ENCODE peak calls at places on chromosomes 3 and 15, in seven cellular contexts. W is AG09309; C is GM13976; B is mesenteric fat pad; S is activated naive CD4-positive, alpha-beta T cell; A is stimulated activated naive CD8-positive, alpha-beta T cell treated with anti-CD3 and anti-CD28 coated beads, Interleukin-15, Interleukin-2, amounts not matched to agents 100 U/mL and 50 U/mL, for 24 hours; D is AG10803. M is an unnamed sample.

GRCh38 chr3:188687389-188687788 is 484.4 kb upstream of the TPRG1 start:
- DNase-seq in S (no peak), B (no peak), D (peak), A (no peak), W (peak), C (no peak), M (no peak)

GRCh38 chr3:98095870-98096269 is 8.9 kb downstream of the OR5AC2 start:
- DNase-seq in B (no peak), C (no peak), W (no peak), D (no peak), A (no peak), S (no peak), M (no peak)

GRCh38 chr3:172305552-172305951 is 142.7 kb downstream of the GHSR start:
- DNase-seq in D (peak), C (no peak), W (no peak), A (no peak), S (no peak), B (no peak), M (no peak)

GRCh38 chr3:55556622-55557531 is 69.8 kb upstream of the WNT5A start:
- DNase-seq in D (peak), C (no peak), W (no peak), A (no peak), S (no peak), B (no peak), M (no peak)

GRCh38 chr15:62901916-62902554 is 140.5 kb upstream of the TPM1 start:
- DNase-seq in D (peak), B (no peak), A (no peak), S (no peak), W (no peak), C (no peak), M (no peak)

GRCh38 chr3:134030382-134030753 is 643 bp upstream of the SLCO2A1 start:
- DNase-seq in S (no peak), C (no peak), B (peak), D (no peak), A (no peak), W (no peak), M (no peak)

GRCh38 chr3:45907769-45908705 is 21.7 kb downstream of the CCR9 start:
- DNase-seq in A (no peak), B (peak), D (peak), W (peak), S (no peak), C (no peak), M (peak)

GRCh38 chr3:9770276-9770812 is 597 bp upstream of the CAMK1 start:
- DNase-seq in B (peak), D (peak), S (no peak), W (no peak), A (no peak), C (no peak), M (no peak)

GRCh38 chr3:149368201-149368849 is 9.1 kb downstream of the TM4SF1 start:
- DNase-seq in B (no peak), A (no peak), C (no peak), S (no peak), D (no peak), W (no peak), M (no peak)

GRCh38 chr3:68854170-68854569 is 78.2 kb downstream of the TAFA4 start:
- DNase-seq in B (no peak), C (no peak), A (no peak), W (no peak), D (no peak), S (no peak), M (no peak)

GRCh38 chr3:125374501-125374995 is 577 bp downstream of the ZNF148 start:
- DNase-seq in B (no peak), C (peak), A (peak), S (peak), W (no peak), D (peak), M (peak)

GRCh38 chr3:50675179-50676030 is 678 bp downstream of the DOCK3 start:
- DNase-seq in S (peak), B (no peak), C (peak), D (no peak), W (no peak), A (peak), M (no peak)

GRCh38 chr3:186452517-186452916 is 90.5 kb upstream of the DGKG start:
- DNase-seq in D (peak), W (peak), B (no peak), C (no peak), A (no peak), S (no peak), M (no peak)

GRCh38 chr3:14273886-14274517 is 95.4 kb downstream of the LSM3 start:
- DNase-seq in C (no peak), S (no peak), W (no peak), D (no peak), B (no peak), A (no peak), M (no peak)

GRCh38 chr15:22902981-22903380 is 64.5 kb downstream of the NIPA2 start:
- DNase-seq in A (no peak), W (no peak), B (no peak), S (no peak), C (no peak), D (no peak), M (no peak)

GRCh38 chr15:59165726-59166125 is 40.9 kb upstream of the LDHAL6B start:
- DNase-seq in W (no peak), B (no peak), D (peak), S (no peak), A (no peak), C (no peak), M (no peak)